ENCODE peak calls at places on chromosomes 16 and 17, in six cellular contexts. I is mesendoderm, Y is transverse colon, U is fibroblast of lung, J is AG04450, F is pancreas. D is an unnamed sample. For H3K27me3, the result is how much of the 10 kb centered on the place peaks cover.

GRCh38 chr17:15893333-15894024 is 51.5 kb upstream of the ADORA2B start:
- DNase-seq in I (peak), Y (no peak), U (peak), J (no peak), F (no peak), D (peak)

GRCh38 chr16:81765111-81765919 is 13.8 kb upstream of the PLCG2 start:
- DNase-seq in I (no peak), Y (no peak), U (no peak), J (no peak), F (no peak), D (no peak)

GRCh38 chr17:35871415-35871814 is 2.7 kb upstream of the HEATR9 start:
- DNase-seq in I (peak), Y (no peak), U (no peak), J (no peak), F (no peak), D (no peak)

GRCh38 chr17:74842599-74843351 is 16.9 kb downstream of the GRIN2C start:
- DNase-seq in I (peak), Y (peak), U (peak), J (no peak), F (peak), D (peak)

GRCh38 chr17:48530887-48531272 is at the start of gene HOXB1:
- DNase-seq in I (no peak), Y (no peak), U (no peak), J (no peak), F (no peak), D (no peak)

GRCh38 chr17:28426081-28426519 is 20.1 kb upstream of the SLC46A1 start:
- DNase-seq in I (peak), Y (peak), U (no peak), J (no peak), F (no peak), D (no peak)

GRCh38 chr16:35724551-35724950 is 2265.1 kb downstream of the TP53TG3F start:
- DNase-seq in I (no peak), Y (no peak), U (no peak), J (no peak), F (no peak), D (no peak)

GRCh38 chr16:30340621-30341020 is 14.5 kb downstream of the CD2BP2 start:
- DNase-seq in I (no peak), Y (no peak), U (no peak), J (no peak), F (no peak), D (no peak)

GRCh38 chr17:42484304-42484703 is 25.6 kb downstream of the ATP6V0A1 start:
- DNase-seq in I (no peak), Y (peak), U (no peak), J (no peak), F (no peak), D (no peak)

GRCh38 chr16:84344781-84345180 is 23.6 kb upstream of the ATP2C2 start:
- DNase-seq in I (no peak), Y (no peak), U (no peak), J (no peak), F (no peak), D (no peak)

GRCh38 chr17:81471804-81472456 is 40.7 kb downstream of the ACTG1 start:
- DNase-seq in I (peak), Y (peak), U (peak), J (no peak), F (peak), D (no peak)

GRCh38 chr17:37190493-37190892 is 185.3 kb upstream of the C17orf78 start:
- DNase-seq in I (no peak), Y (no peak), U (no peak), J (no peak), F (no peak), D (no peak)

GRCh38 chr17:66964930-66965800 is 658 bp downstream of the CACNG4 start:
- DNase-seq in I (peak), Y (no peak), U (no peak), J (no peak), F (peak), D (no peak)

GRCh38 chr16:23254338-23254737 is 47.8 kb upstream of the SCNN1B start:
- DNase-seq in I (peak), Y (no peak), U (peak), J (no peak), F (no peak), D (peak)

GRCh38 chr17:76820039-76820438 is 48.2 kb upstream of the MGAT5B start:
- DNase-seq in I (peak), Y (no peak), U (no peak), J (no peak), F (no peak), D (no peak)

GRCh38 chr16:48499822-48500440 is 110.0 kb downstream of the N4BP1 start:
- DNase-seq in I (no peak), Y (peak), U (peak), J (peak), F (no peak), D (peak)

GRCh38 chr17:49784636-49785035 is 3.8 kb upstream of the KAT7 start:
- DNase-seq in I (no peak), Y (no peak), U (no peak), J (no peak), F (no peak), D (no peak)

GRCh38 chr16:2954647-2955381 is 9.3 kb upstream of the KREMEN2 start:
- DNase-seq in I (no peak), Y (peak), U (no peak), J (no peak), F (no peak), D (no peak)

GRCh38 chr17:51997723-51998122 is 160.8 kb downstream of the CA10 start:
- DNase-seq in I (no peak), Y (no peak), U (no peak), J (no peak), F (no peak), D (no peak)

GRCh38 chr17:49817993-49818392 is 29.5 kb downstream of the KAT7 start:
- DNase-seq in I (no peak), Y (no peak), U (no peak), J (no peak), F (no peak), D (no peak)

GRCh38 chr16:88846088-88846487 is 10.7 kb downstream of the GALNS start:
- DNase-seq in I (no peak), Y (no peak), U (peak), J (no peak), F (no peak), D (no peak)

GRCh38 chr17:45298546-45299285 is 18.1 kb downstream of the MAP3K14 start:
- DNase-seq in I (no peak), Y (no peak), U (no peak), J (no peak), F (no peak), D (no peak)

GRCh38 chr17:45006927-45007461 is 38.9 kb upstream of the C1QL1 start:
- DNase-seq in I (peak), Y (no peak), U (no peak), J (no peak), F (no peak), D (no peak)

GRCh38 chr16:68445458-68445857 is 2.9 kb downstream of the SMPD3 start:
- DNase-seq in I (peak), Y (peak), U (no peak), J (no peak), F (peak), D (no peak)

GRCh38 chr16:74431516-74431915 is 10.2 kb upstream of the CLEC18B start:
- DNase-seq in I (no peak), Y (no peak), U (no peak), J (no peak), F (no peak), D (no peak)

GRCh38 chr17:33284022-33284421 is 9.1 kb downstream of the ASIC2 start:
- DNase-seq in I (no peak), Y (peak), U (peak), J (peak), F (peak), D (peak)

GRCh38 chr17:9151091-9151490 is 129.8 kb downstream of the NTN1 start:
- DNase-seq in I (peak), Y (no peak), U (no peak), J (no peak), F (no peak), D (no peak)

GRCh38 chr17:34622862-34623261 is 43.5 kb downstream of the TMEM132E start:
- DNase-seq in I (no peak), Y (no peak), U (no peak), J (no peak), F (no peak), D (no peak)
- H3K27me3 ChIP-seq in I (under half), Y (under half), U (under half), J (under half), F (under half), D (under half)

GRCh38 chr17:72481572-72481971 is 360.8 kb downstream of the SOX9 start:
- DNase-seq in I (no peak), Y (no peak), U (no peak), J (no peak), F (no peak), D (no peak)
- H3K27me3 ChIP-seq in I (under half), Y (under half), U (under half), J (under half), F (under half), D (under half)

GRCh38 chr17:2053380-2054261 is 1.3 kb upstream of the HIC1 start:
- DNase-seq in I (peak), Y (peak), U (peak), J (no peak), F (no peak), D (no peak)

GRCh38 chr17:2049333-2050245 is 5.3 kb upstream of the HIC1 start:
- DNase-seq in I (peak), Y (peak), U (peak), J (no peak), F (peak), D (no peak)

GRCh38 chr17:2050871-2051387 is 4.0 kb upstream of the HIC1 start:
- DNase-seq in I (no peak), Y (peak), U (peak), J (no peak), F (no peak), D (no peak)

GRCh38 chr17:2050246-2050866 is 4.5 kb upstream of the HIC1 start:
- DNase-seq in I (peak), Y (peak), U (peak), J (no peak), F (peak), D (no peak)

DNA sequence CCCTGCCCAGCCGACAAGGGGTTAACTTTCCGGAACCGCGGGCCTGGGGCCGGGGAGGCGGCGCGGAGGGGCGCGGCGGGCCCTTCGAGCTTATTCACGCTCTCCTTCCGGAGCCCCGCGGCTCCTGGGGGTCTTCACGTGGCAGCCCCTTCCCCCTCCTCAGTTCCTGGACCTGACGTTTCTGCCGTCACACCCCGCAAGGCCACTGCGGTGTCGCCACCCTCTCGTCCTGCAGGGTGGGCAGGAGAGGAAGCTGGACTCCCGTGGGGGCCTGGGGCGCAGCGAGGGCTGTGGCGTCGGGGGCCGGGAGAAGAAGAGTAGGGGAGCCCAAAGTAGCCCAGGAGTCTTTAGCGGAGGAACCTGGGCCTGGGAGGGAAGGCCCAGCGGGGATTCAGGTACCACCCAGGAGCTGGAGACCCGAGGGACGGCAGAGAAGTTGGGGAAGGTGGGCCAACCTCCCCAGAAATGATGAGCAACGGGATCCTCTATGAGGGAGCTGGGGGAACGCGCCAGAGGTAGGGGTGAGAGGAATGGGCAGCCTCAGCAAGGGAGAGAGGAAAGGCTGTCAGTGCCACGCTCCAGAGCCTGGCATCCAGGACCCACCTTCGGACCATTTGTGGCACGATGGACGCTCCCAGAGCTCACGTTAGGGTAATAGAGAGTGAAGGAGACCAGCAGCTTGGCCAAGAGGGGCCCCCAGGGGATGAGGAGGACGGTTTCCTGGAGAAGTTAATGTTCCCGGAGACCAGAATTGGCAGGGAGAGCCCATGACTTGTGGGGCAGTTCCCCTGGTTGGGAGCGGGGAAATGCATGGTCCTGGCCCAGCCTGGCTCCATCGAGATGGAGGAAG is 3.3 kb upstream of the HIC1 start:
- DNase-seq in I (no peak), Y (no peak), U (no peak), J (no peak), F (no peak), D (no peak)
- H3K27me3 ChIP-seq in I (under half), Y (half or more), U (under half), J (under half), F (under half), D (under half)

GRCh38 chr17:79434215-79434614 is 176.6 kb downstream of the RBFOX3 start:
- DNase-seq in I (no peak), Y (no peak), U (no peak), J (no peak), F (no peak), D (no peak)
- H3K27me3 ChIP-seq in I (under half), Y (under half), U (under half), J (under half), F (under half), D (under half)

GRCh38 chr17:79272666-79273219 is 198.1 kb downstream of the ENGASE start:
- DNase-seq in I (peak), Y (no peak), U (no peak), J (no peak), F (peak), D (no peak)

GRCh38 chr17:79273660-79274059 is 199.0 kb downstream of the ENGASE start:
- DNase-seq in I (no peak), Y (no peak), U (no peak), J (no peak), F (peak), D (no peak)

GRCh38 chr17:79280010-79280409 is 205.4 kb downstream of the ENGASE start:
- DNase-seq in I (no peak), Y (no peak), U (no peak), J (no peak), F (no peak), D (no peak)

GRCh38 chr17:79279320-79279719 is 204.7 kb downstream of the ENGASE start:
- DNase-seq in I (no peak), Y (no peak), U (no peak), J (no peak), F (no peak), D (no peak)

DNA sequence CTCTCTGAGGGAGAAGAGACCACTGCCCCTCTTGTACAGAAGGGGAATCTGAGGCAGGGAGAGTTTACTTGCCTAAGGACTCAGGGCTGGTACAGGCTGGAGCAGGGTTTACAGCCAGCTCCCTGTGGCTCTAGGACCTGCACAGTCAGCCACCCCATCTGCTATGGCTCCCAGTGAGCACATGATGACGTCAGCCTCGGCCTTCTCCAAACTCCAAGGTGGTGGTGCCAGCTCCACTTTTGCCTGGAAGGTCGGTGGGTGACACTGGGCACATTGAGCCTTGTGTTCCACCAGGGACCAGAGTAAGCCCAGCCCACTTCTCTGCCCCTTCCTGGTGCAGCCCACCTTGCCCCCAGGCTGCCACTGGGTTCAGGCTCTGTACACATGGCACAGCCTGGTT is 202.2 kb downstream of the ENGASE start:
- DNase-seq in I (no peak), Y (no peak), U (no peak), J (no peak), F (peak), D (no peak)
- H3K27me3 ChIP-seq in I (under half), Y (under half), U (under half), J (under half), F (under half), D (under half)

GRCh38 chr17:4586043-4586442 is 1.7 kb downstream of the SMTNL2 start:
- DNase-seq in I (no peak), Y (no peak), U (no peak), J (no peak), F (no peak), D (no peak)
- H3K27me3 ChIP-seq in I (under half), Y (under half), U (under half), J (half or more), F (under half), D (under half)

GRCh38 chr17:8119575-8120519 is 1.5 kb upstream of the ALOXE3 start:
- DNase-seq in I (peak), Y (peak), U (peak), J (peak), F (peak), D (peak)

GRCh38 chr17:8118769-8119574 is 658 bp upstream of the ALOXE3 start:
- DNase-seq in I (peak), Y (peak), U (peak), J (peak), F (peak), D (peak)

GRCh38 chr17:8116779-8117178 is 1.5 kb downstream of the ALOXE3 start:
- DNase-seq in I (no peak), Y (no peak), U (no peak), J (no peak), F (no peak), D (no peak)

GRCh38 chr17:8117367-8117979 is 841 bp downstream of the ALOXE3 start:
- DNase-seq in I (peak), Y (no peak), U (no peak), J (no peak), F (no peak), D (no peak)

GRCh38 chr17:8117980-8118768 is at the start of gene ALOXE3:
- DNase-seq in I (peak), Y (peak), U (peak), J (no peak), F (no peak), D (peak)
- H3K27me3 ChIP-seq in I (under half), Y (half or more), U (under half), J (under half), F (under half), D (under half)